ENCODE peak calls at places on chromosomes 6 and 20, in five cellular contexts. Q is HCT116, E is neural progenitor cell, I is PC-3, Z is SK-N-SH. M is an unnamed sample.

GRCh38 chr6:11900662-11901598 is 111.2 kb upstream of the HIVEP1 start:
- DNase-seq in Q (no peak), E (peak), I (no peak), Z (no peak), M (peak)

GRCh38 chr6:158629376-158630221 is 14.9 kb downstream of the DYNLT1 start:
- DNase-seq in Q (no peak), E (peak), I (peak), Z (no peak), M (no peak)

GRCh38 chr6:160960839-160961238 is 30.7 kb upstream of the MAP3K4 start:
- DNase-seq in Q (no peak), E (no peak), I (no peak), Z (no peak), M (no peak)

GRCh38 chr6:154995241-154996162 is at the start of gene TIAM2:
- DNase-seq in Q (no peak), E (peak), I (no peak), Z (peak), M (no peak)

GRCh38 chr20:46062621-46063020 is 27.1 kb downstream of the NCOA5 start:
- DNase-seq in Q (no peak), E (no peak), I (no peak), Z (no peak), M (no peak)

GRCh38 chr6:15927531-15928230 is 201.2 kb upstream of the MYLIP start:
- DNase-seq in Q (no peak), E (no peak), I (no peak), Z (no peak), M (no peak)

GRCh38 chr20:4795394-4795793 is 73.7 kb downstream of the PRND start:
- DNase-seq in Q (peak), E (no peak), I (peak), Z (no peak), M (no peak)

GRCh38 chr6:162119349-162119748 is 608.2 kb downstream of the PRKN start:
- DNase-seq in Q (no peak), E (no peak), I (no peak), Z (no peak), M (no peak)

GRCh38 chr20:48003021-48003420 is 217.7 kb upstream of the SULF2 start:
- DNase-seq in Q (no peak), E (no peak), I (no peak), Z (no peak), M (no peak)

GRCh38 chr20:24686156-24686555 is 216.7 kb downstream of the SYNDIG1 start:
- DNase-seq in Q (no peak), E (no peak), I (no peak), Z (no peak), M (no peak)

GRCh38 chr6:33321227-33321626 is 3.7 kb upstream of the ZBTB22 start:
- DNase-seq in Q (no peak), E (no peak), I (no peak), Z (no peak), M (no peak)

GRCh38 chr6:33320315-33321181 is 3.0 kb upstream of the ZBTB22 start:
- DNase-seq in Q (no peak), E (no peak), I (peak), Z (no peak), M (no peak)

GRCh38 chr6:33319939-33320314 is 2.4 kb upstream of the ZBTB22 start:
- DNase-seq in Q (no peak), E (no peak), I (no peak), Z (no peak), M (no peak)

GRCh38 chr6:33323623-33323948 is 6.0 kb upstream of the ZBTB22 start:
- DNase-seq in Q (no peak), E (no peak), I (no peak), Z (peak), M (no peak)

DNA sequence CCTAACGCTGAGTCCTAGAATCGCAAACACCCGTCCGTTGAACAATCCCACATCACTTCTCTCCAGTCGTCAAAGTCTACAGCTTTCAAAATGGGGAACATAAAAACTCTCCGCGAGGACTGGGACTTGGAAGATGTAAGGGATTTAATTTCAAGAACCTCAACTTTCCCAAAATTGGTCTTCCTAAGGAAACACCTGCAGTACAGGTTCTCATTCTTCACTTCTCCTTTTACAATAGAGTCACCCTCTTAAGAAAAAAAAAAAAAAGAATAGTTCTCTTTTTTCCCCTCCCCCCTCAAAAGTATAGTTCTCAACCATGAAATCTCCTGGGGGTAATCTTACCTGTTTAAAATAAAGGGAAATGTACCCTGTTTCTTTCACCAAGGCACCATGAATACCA is 6.6 kb upstream of the ZBTB22 start:
- DNase-seq in Q (no peak), E (no peak), I (no peak), Z (peak), M (no peak)
- H3K27ac ChIP-seq in Q (no peak), E (no peak), I (no peak), Z (peak), M (peak)

GRCh38 chr6:143270026-143270425 is 180.5 kb downstream of the ADAT2 start:
- DNase-seq in Q (no peak), E (no peak), I (no peak), Z (no peak), M (no peak)

GRCh38 chr6:143276436-143276835 is 174.1 kb downstream of the ADAT2 start:
- DNase-seq in Q (no peak), E (no peak), I (no peak), Z (no peak), M (peak)

GRCh38 chr6:143267740-143268139 is 182.8 kb downstream of the ADAT2 start:
- DNase-seq in Q (no peak), E (no peak), I (no peak), Z (no peak), M (no peak)

GRCh38 chr6:143268439-143268838 is 182.1 kb downstream of the ADAT2 start:
- DNase-seq in Q (no peak), E (no peak), I (no peak), Z (no peak), M (no peak)

DNA sequence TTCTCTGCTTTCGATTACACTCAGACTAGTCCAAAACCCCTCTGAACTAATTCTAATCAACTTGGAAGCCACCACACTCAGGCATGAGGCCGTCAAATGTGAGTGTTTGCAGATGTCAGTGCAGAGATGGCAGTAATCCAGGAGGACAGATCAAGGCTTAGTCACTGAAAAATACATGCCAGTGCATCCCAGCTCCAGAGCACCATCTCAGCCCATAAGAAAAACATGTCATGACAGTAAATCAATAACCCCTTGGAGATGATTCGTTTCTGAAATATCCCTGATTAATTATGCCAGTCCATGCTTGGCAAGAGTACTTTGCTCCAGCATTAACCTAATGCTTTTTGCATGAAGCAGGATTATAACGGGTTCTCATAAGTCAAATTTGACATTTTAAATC is 179.5 kb downstream of the ADAT2 start:
- DNase-seq in Q (no peak), E (no peak), I (peak), Z (peak), M (no peak)
- H3K4me2 ChIP-seq in Q (no peak), E (no peak), I (no peak), Z (peak), M (no peak)

GRCh38 chr6:111754423-111754822 is 118.8 kb downstream of the FYN start:
- DNase-seq in Q (no peak), E (no peak), I (no peak), Z (no peak), M (no peak)
- TF ChIP-seq EZH2phosphoT487 in Q (no peak), E (no peak), I (no peak), Z (no peak), M (no peak)

DNA sequence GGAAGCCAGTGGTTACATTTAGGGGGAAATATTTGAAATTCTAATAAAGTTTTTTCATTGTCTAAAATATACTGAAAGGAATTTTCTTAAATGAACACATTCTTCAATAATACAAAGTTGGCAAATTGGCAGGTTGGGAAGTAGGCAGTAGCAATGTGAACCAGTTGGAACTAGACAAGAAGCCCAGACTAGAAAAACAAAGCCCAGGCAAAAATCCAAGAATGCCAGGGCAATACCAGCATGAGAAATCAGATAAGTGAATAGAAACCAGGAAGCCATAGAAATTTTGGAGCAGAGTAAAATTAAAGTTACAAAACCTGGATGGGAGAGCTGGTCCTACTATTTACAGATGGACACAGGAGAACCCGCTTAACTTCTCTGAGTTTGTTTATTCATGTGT is 52.2 kb downstream of the TPBG start:
- DNase-seq in Q (no peak), E (no peak), I (peak), Z (no peak), M (no peak)
- H3K27ac ChIP-seq in Q (no peak), E (no peak), I (no peak), Z (no peak), M (no peak)

GRCh38 chr20:33744773-33745385 is 13.1 kb downstream of the ZNF341 start:
- DNase-seq in Q (no peak), E (no peak), I (no peak), Z (no peak), M (no peak)
- H3K4me2 ChIP-seq in Q (no peak), E (no peak), I (no peak), Z (no peak), M (no peak)

DNA sequence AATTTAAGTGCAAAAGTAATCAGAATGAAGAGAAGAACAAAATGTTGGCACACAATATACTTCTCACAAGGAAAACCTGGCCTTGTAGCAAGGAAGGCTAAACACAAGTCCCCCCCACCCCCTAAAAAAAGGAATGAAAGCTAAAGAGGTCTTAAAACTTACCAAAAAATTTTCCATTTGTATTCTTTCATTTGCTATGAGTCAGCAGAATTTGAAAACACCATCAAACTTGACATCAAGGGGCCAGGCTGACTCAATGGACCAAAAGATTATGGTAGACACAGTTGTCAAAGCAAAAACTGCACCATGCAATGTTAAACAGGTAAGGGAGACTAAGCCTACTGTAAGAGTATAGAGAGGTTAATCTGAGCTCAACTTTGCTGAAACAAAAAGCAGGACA is 839.9 kb downstream of the FRK start:
- DNase-seq in Q (no peak), E (no peak), I (no peak), Z (no peak), M (no peak)
- TF ChIP-seq EZH2phosphoT487 in Q (no peak), E (no peak), I (no peak), Z (no peak), M (no peak)

GRCh38 chr6:28211840-28212509 is 13.1 kb upstream of the ZSCAN9 start:
- DNase-seq in Q (no peak), E (peak), I (peak), Z (no peak), M (no peak)
- H3K27ac ChIP-seq in Q (peak), E (no peak), I (peak), Z (no peak), M (peak)